ENCODE peak calls at places on chromosomes 13 and 19, in nine cellular contexts. One of them, this sample, is unnamed.

GRCh38 chr19:40331052-40331451 is 17.1 kb downstream of the C19orf47 start:
- DNase-seq in fibroblast of mammary gland: no peak
- DNase-seq in HFFc6: no peak
- DNase-seq in omental fat pad: no peak
- DNase-seq in sigmoid colon: no peak
- DNase-seq in tibial artery: no peak
- DNase-seq in stomach: no peak
- DNase-seq in brain microvascular endothelial cell: no peak
- DNase-seq in astrocyte of the cerebellum: no peak
- DNase-seq in this sample: no peak

GRCh38 chr19:47280183-47280797 is 5.6 kb downstream of the INAFM1 start:
- DNase-seq in omental fat pad: no peak
- DNase-seq in stomach: peak; percentile 45
- DNase-seq in HFFc6: no peak
- DNase-seq in fibroblast of mammary gland: peak; percentile 35
- DNase-seq in astrocyte of the cerebellum: no peak
- DNase-seq in sigmoid colon: no peak
- DNase-seq in tibial artery: no peak
- DNase-seq in brain microvascular endothelial cell: no peak
- DNase-seq in this sample: no peak

GRCh38 chr13:33466262-33466661 is 180.7 kb upstream of the STARD13 start:
- DNase-seq in brain microvascular endothelial cell: no peak
- DNase-seq in tibial artery: no peak
- DNase-seq in sigmoid colon: no peak
- DNase-seq in fibroblast of mammary gland: no peak
- DNase-seq in stomach: no peak
- DNase-seq in astrocyte of the cerebellum: no peak
- DNase-seq in omental fat pad: no peak
- DNase-seq in HFFc6: no peak
- DNase-seq in this sample: no peak

GRCh38 chr19:10603873-10604459 is 16.9 kb upstream of the AP1M2 start:
- DNase-seq in omental fat pad: no peak
- DNase-seq in tibial artery: peak; percentile 36
- DNase-seq in HFFc6: no peak
- DNase-seq in sigmoid colon: no peak
- DNase-seq in astrocyte of the cerebellum: no peak
- DNase-seq in fibroblast of mammary gland: peak; percentile 7
- DNase-seq in stomach: peak; percentile 38
- DNase-seq in brain microvascular endothelial cell: peak; percentile 37
- DNase-seq in this sample: no peak

GRCh38 chr13:76854894-76855293 is 31.3 kb downstream of the KCTD12 start:
- DNase-seq in brain microvascular endothelial cell: no peak
- DNase-seq in tibial artery: no peak
- DNase-seq in fibroblast of mammary gland: no peak
- DNase-seq in HFFc6: peak; percentile 21
- DNase-seq in omental fat pad: no peak
- DNase-seq in sigmoid colon: no peak
- DNase-seq in stomach: no peak
- DNase-seq in astrocyte of the cerebellum: no peak
- DNase-seq in this sample: no peak

GRCh38 chr19:39596911-39597310 is 5.4 kb upstream of the LGALS13 start:
- DNase-seq in tibial artery: no peak
- DNase-seq in astrocyte of the cerebellum: no peak
- DNase-seq in omental fat pad: no peak
- DNase-seq in fibroblast of mammary gland: no peak
- DNase-seq in sigmoid colon: no peak
- DNase-seq in stomach: no peak
- DNase-seq in HFFc6: no peak
- DNase-seq in brain microvascular endothelial cell: no peak
- DNase-seq in this sample: no peak

GRCh38 chr19:17049711-17050280 is 23.2 kb upstream of the CPAMD8 start:
- DNase-seq in fibroblast of mammary gland: peak; percentile 71
- DNase-seq in HFFc6: peak; percentile 28
- DNase-seq in astrocyte of the cerebellum: no peak
- DNase-seq in tibial artery: no peak
- DNase-seq in sigmoid colon: no peak
- DNase-seq in omental fat pad: no peak
- DNase-seq in brain microvascular endothelial cell: peak; percentile 52
- DNase-seq in stomach: no peak
- DNase-seq in this sample: no peak

GRCh38 chr19:53775524-53775923 is 48.6 kb downstream of the NLRP12 start:
- DNase-seq in omental fat pad: no peak
- DNase-seq in stomach: no peak
- DNase-seq in HFFc6: no peak
- DNase-seq in astrocyte of the cerebellum: no peak
- DNase-seq in fibroblast of mammary gland: no peak
- DNase-seq in sigmoid colon: no peak
- DNase-seq in tibial artery: no peak
- DNase-seq in brain microvascular endothelial cell: no peak
- DNase-seq in this sample: no peak

GRCh38 chr19:37933965-37934364 is 27.0 kb downstream of the SIPA1L3 start:
- DNase-seq in stomach: peak; percentile 34
- DNase-seq in sigmoid colon: no peak
- DNase-seq in astrocyte of the cerebellum: peak; percentile 33
- DNase-seq in tibial artery: no peak
- DNase-seq in HFFc6: no peak
- DNase-seq in brain microvascular endothelial cell: peak; percentile 45
- DNase-seq in fibroblast of mammary gland: peak; percentile 74
- DNase-seq in omental fat pad: no peak
- DNase-seq in this sample: no peak

GRCh38 chr19:17893766-17894165 is 22.0 kb downstream of the SLC5A5 start:
- DNase-seq in stomach: no peak
- DNase-seq in HFFc6: no peak
- DNase-seq in astrocyte of the cerebellum: no peak
- DNase-seq in tibial artery: no peak
- DNase-seq in brain microvascular endothelial cell: no peak
- DNase-seq in sigmoid colon: no peak
- DNase-seq in fibroblast of mammary gland: no peak
- DNase-seq in omental fat pad: no peak
- DNase-seq in this sample: no peak

GRCh38 chr13:110593430-110594130 is 21.8 kb upstream of the NAXD start:
- DNase-seq in tibial artery: no peak
- DNase-seq in brain microvascular endothelial cell: peak; percentile 27
- DNase-seq in stomach: no peak
- DNase-seq in astrocyte of the cerebellum: peak; percentile 38
- DNase-seq in sigmoid colon: no peak
- DNase-seq in fibroblast of mammary gland: peak; percentile 75
- DNase-seq in HFFc6: peak; percentile 39
- DNase-seq in omental fat pad: no peak
- DNase-seq in this sample: no peak

GRCh38 chr13:19150226-19150625 is 31.4 kb downstream of the TUBA3C start:
- DNase-seq in astrocyte of the cerebellum: no peak
- DNase-seq in HFFc6: no peak
- DNase-seq in stomach: no peak
- DNase-seq in fibroblast of mammary gland: no peak
- DNase-seq in brain microvascular endothelial cell: no peak
- DNase-seq in sigmoid colon: no peak
- DNase-seq in omental fat pad: no peak
- DNase-seq in tibial artery: no peak
- DNase-seq in this sample: no peak

GRCh38 chr13:49669735-49670309 is 21.5 kb downstream of the EBPL start:
- DNase-seq in sigmoid colon: peak; percentile 73
- DNase-seq in stomach: peak; percentile 64
- DNase-seq in omental fat pad: no peak
- DNase-seq in fibroblast of mammary gland: peak; percentile 76
- DNase-seq in tibial artery: no peak
- DNase-seq in HFFc6: peak; percentile 57
- DNase-seq in brain microvascular endothelial cell: peak; percentile 56
- DNase-seq in astrocyte of the cerebellum: peak; percentile 66
- DNase-seq in this sample: no peak

GRCh38 chr13:35210234-35210633 is 266.3 kb downstream of the MAB21L1 start:
- DNase-seq in brain microvascular endothelial cell: no peak
- DNase-seq in astrocyte of the cerebellum: no peak
- DNase-seq in stomach: no peak
- DNase-seq in fibroblast of mammary gland: peak; percentile 37
- DNase-seq in HFFc6: no peak
- DNase-seq in tibial artery: no peak
- DNase-seq in sigmoid colon: no peak
- DNase-seq in omental fat pad: no peak
- DNase-seq in this sample: no peak
- TF ChIP-seq CTCF in brain microvascular endothelial cell: no peak
- TF ChIP-seq CTCF in astrocyte of the cerebellum: no peak
- TF ChIP-seq CTCF in stomach: no peak
- TF ChIP-seq CTCF in fibroblast of mammary gland: peak; percentile 24
- TF ChIP-seq CTCF in HFFc6: peak; percentile 52
- TF ChIP-seq CTCF in tibial artery: no peak
- TF ChIP-seq CTCF in sigmoid colon: no peak
- TF ChIP-seq CTCF in omental fat pad: no peak
- TF ChIP-seq CTCF in this sample: peak; percentile 49

DNA sequence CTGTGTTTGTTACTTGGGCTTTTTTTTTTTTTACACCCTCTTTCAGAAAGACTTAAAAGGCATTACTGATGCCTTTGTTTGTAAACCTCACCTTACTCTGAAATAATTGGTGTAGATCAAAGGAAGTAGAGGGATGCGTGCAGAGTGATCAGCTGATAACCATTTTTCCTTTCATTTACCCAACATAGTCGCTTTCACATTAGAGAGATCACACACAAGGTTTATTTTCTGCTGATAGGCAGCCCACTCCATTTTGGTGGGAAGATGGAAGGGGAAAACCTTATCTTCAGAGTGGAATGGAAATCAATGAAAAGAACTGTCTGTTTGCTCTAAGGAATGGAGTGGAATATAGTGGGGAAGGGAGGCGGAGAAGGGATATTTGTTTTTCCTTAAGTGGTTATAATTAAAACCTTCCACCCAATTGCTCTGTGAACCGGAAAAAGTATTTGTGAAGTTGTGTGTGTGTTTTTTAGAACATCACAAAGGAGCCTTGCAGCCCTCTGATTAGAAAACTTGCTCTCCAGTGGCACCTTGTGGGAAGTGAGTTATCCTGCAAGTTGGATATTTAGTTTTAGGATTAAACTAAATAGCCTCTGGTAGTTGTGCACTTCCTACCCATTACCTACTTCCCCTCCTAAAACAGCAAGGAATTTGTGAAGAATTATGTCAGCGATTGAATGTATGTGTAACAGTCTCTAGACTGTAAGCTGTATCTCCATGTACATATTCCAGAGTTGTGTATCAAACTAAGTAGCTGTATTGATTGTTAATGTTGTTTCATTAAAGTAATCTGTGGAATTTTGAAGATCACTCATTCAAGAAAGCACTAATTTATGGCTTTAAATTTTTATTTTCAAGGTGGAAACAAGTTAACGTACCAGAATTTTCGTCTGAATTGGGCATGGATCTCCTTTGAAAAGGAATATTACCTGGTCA is 76.8 kb downstream of the FREM2 start:
- DNase-seq in HFFc6: peak; percentile 18
- DNase-seq in brain microvascular endothelial cell: peak; percentile 28
- DNase-seq in astrocyte of the cerebellum: peak; percentile 24
- DNase-seq in fibroblast of mammary gland: peak; percentile 43
- DNase-seq in sigmoid colon: no peak
- DNase-seq in stomach: no peak
- DNase-seq in omental fat pad: no peak
- DNase-seq in tibial artery: no peak
- DNase-seq in this sample: no peak
- TF ChIP-seq CTCF in HFFc6: peak; percentile 71
- TF ChIP-seq CTCF in brain microvascular endothelial cell: peak; percentile 78
- TF ChIP-seq CTCF in astrocyte of the cerebellum: peak; percentile 75
- TF ChIP-seq CTCF in fibroblast of mammary gland: peak; percentile 60
- TF ChIP-seq CTCF in sigmoid colon: no peak
- TF ChIP-seq CTCF in stomach: peak; percentile 42
- TF ChIP-seq CTCF in omental fat pad: no peak
- TF ChIP-seq CTCF in tibial artery: peak; percentile 11
- TF ChIP-seq CTCF in this sample: peak; percentile 85

DNA sequence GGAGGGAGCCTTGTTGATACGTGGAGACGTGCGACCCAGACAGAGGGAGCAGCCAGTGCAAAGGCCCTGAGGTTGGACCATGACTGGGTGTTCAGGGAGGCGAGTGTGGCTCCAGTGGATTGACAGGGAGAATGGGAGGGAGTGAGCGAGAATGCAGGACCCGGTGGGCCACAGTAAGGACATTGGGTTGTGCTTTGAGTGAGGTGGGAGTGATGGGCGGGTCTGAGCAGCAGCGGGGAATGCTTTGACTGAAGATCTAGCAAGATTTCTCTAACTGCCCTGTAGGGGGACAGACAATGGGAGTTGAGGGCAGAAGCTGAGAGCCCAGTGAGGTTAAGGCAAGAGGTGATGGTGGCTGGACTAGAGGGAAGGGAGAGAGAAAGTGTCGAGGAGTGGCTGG is 7.7 kb upstream of the NANOS2 start:
- DNase-seq in tibial artery: no peak
- DNase-seq in fibroblast of mammary gland: peak; percentile 4
- DNase-seq in astrocyte of the cerebellum: no peak
- DNase-seq in HFFc6: no peak
- DNase-seq in stomach: no peak
- DNase-seq in omental fat pad: no peak
- DNase-seq in sigmoid colon: no peak
- DNase-seq in brain microvascular endothelial cell: no peak
- DNase-seq in this sample: no peak
- TF ChIP-seq CTCF in tibial artery: no peak
- TF ChIP-seq CTCF in fibroblast of mammary gland: peak; percentile 21
- TF ChIP-seq CTCF in astrocyte of the cerebellum: no peak
- TF ChIP-seq CTCF in HFFc6: peak; percentile 54
- TF ChIP-seq CTCF in stomach: no peak
- TF ChIP-seq CTCF in omental fat pad: no peak
- TF ChIP-seq CTCF in sigmoid colon: no peak
- TF ChIP-seq CTCF in brain microvascular endothelial cell: peak; percentile 49
- TF ChIP-seq CTCF in this sample: no peak

DNA sequence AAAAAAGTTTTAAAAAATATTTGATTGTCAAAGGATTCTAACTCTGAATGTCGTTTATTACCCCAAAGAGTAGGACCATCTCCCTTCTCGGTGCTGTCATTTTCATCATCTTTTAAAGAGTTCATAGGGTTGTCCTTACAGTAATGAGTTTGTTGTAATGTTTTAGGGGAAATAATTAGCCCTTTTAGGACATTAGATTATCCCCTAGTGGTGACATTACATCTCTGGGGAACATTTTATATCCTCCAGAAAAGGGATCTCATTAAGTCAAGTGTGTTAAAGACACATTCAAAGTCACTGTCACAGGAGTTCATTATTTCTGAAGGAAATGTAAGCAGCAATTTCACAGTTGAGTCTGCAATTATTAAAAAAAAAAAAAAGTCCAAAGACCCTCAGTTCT is 99.3 kb upstream of the GJB6 start:
- DNase-seq in sigmoid colon: no peak
- DNase-seq in astrocyte of the cerebellum: no peak
- DNase-seq in HFFc6: no peak
- DNase-seq in tibial artery: no peak
- DNase-seq in omental fat pad: no peak
- DNase-seq in fibroblast of mammary gland: no peak
- DNase-seq in brain microvascular endothelial cell: no peak
- DNase-seq in stomach: no peak
- DNase-seq in this sample: no peak
- TF ChIP-seq CTCF in sigmoid colon: no peak
- TF ChIP-seq CTCF in astrocyte of the cerebellum: no peak
- TF ChIP-seq CTCF in HFFc6: peak; percentile 48
- TF ChIP-seq CTCF in tibial artery: no peak
- TF ChIP-seq CTCF in omental fat pad: no peak
- TF ChIP-seq CTCF in fibroblast of mammary gland: no peak
- TF ChIP-seq CTCF in brain microvascular endothelial cell: peak; percentile 4
- TF ChIP-seq CTCF in stomach: no peak
- TF ChIP-seq CTCF in this sample: no peak

GRCh38 chr19:8641908-8642547 is 11.6 kb downstream of the NFILZ start:
- DNase-seq in astrocyte of the cerebellum: peak; percentile 75
- DNase-seq in HFFc6: peak; percentile 45
- DNase-seq in fibroblast of mammary gland: peak; percentile 64
- DNase-seq in tibial artery: no peak
- DNase-seq in sigmoid colon: no peak
- DNase-seq in stomach: no peak
- DNase-seq in brain microvascular endothelial cell: peak; percentile 68
- DNase-seq in omental fat pad: no peak
- DNase-seq in this sample: no peak
- TF ChIP-seq CTCF in astrocyte of the cerebellum: peak; percentile 63
- TF ChIP-seq CTCF in HFFc6: peak; percentile 81
- TF ChIP-seq CTCF in fibroblast of mammary gland: peak; percentile 56
- TF ChIP-seq CTCF in tibial artery: peak; percentile 65
- TF ChIP-seq CTCF in sigmoid colon: peak; percentile 23
- TF ChIP-seq CTCF in stomach: peak; percentile 46
- TF ChIP-seq CTCF in brain microvascular endothelial cell: peak; percentile 63
- TF ChIP-seq CTCF in omental fat pad: no peak
- TF ChIP-seq CTCF in this sample: peak; percentile 47

This sample was measured in D721Med.